ENCODE peak calls at places on chromosomes 12 and 14, in ten cellular contexts. N is GM23248; D is astrocyte; V is upper lobe of right lung; Z is uterus; R is lower lobe of right lung; M is PC-3; P is CD8-positive, alpha-beta memory T cell; U is CD4-positive, CD25-positive, alpha-beta regulatory T cell; X is cardiac muscle cell. L is an unnamed sample.

GRCh38 chr14:52641745-52642144 is 53.6 kb downstream of the ERO1A start:
- DNase-seq in N (no peak), D (no peak), V (no peak), Z (no peak), R (no peak), M (peak; percentile 83), P (no peak), U (no peak), X (no peak), L (no peak)

GRCh38 chr12:103241184-103241583 is 254.6 kb downstream of the C12orf42 start:
- DNase-seq in N (no peak), D (no peak), V (no peak), Z (no peak), R (peak; percentile 46), M (peak; percentile 23), P (no peak), U (no peak), X (no peak), L (no peak)

GRCh38 chr12:89350661-89351488 is 1.4 kb downstream of the DUSP6 start:
- DNase-seq in N (peak; percentile 42), D (no peak), V (peak; percentile 69), Z (no peak), R (peak; percentile 62), M (no peak), P (no peak), U (peak; percentile 56), X (peak; percentile 52), L (no peak)

GRCh38 chr12:114662512-114663177 is 21.3 kb downstream of the TBX3 start:
- DNase-seq in N (peak; percentile 89), D (peak; percentile 81), V (peak; percentile 79), Z (peak; percentile 92), R (peak; percentile 75), M (peak; percentile 98), P (peak; percentile 62), U (peak; percentile 59), X (peak; percentile 87), L (no peak)

GRCh38 chr12:44765796-44766195 is 110.3 kb downstream of the NELL2 start:
- DNase-seq in N (no peak), D (no peak), V (no peak), Z (no peak), R (no peak), M (no peak), P (no peak), U (no peak), X (no peak), L (no peak)

GRCh38 chr14:64937821-64938193 is 4.7 kb downstream of the GPX2 start:
- DNase-seq in N (peak; percentile 46), D (no peak), V (no peak), Z (no peak), R (no peak), M (peak; percentile 52), P (no peak), U (no peak), X (peak; percentile 26), L (no peak)

GRCh38 chr14:101721951-101722661 is 39.4 kb upstream of the PPP2R5C start:
- DNase-seq in N (peak; percentile 75), D (peak; percentile 92), V (no peak), Z (peak; percentile 55), R (no peak), M (peak; percentile 89), P (peak; percentile 92), U (peak; percentile 95), X (peak; percentile 40), L (no peak)

GRCh38 chr12:43348221-43348620 is 203.8 kb downstream of the ADAMTS20 start:
- DNase-seq in N (peak; percentile 70), D (no peak), V (no peak), Z (no peak), R (no peak), M (no peak), P (no peak), U (no peak), X (no peak), L (no peak)

GRCh38 chr12:3250576-3250975 is 173.4 kb downstream of the TSPAN9 start:
- DNase-seq in N (no peak), D (no peak), V (no peak), Z (no peak), R (no peak), M (no peak), P (no peak), U (no peak), X (no peak), L (peak; percentile 68)

GRCh38 chr12:3251691-3252090 is 174.5 kb downstream of the TSPAN9 start:
- DNase-seq in N (no peak), D (no peak), V (no peak), Z (peak; percentile 43), R (no peak), M (no peak), P (no peak), U (no peak), X (no peak), L (no peak)

GRCh38 chr12:3252416-3252815 is 175.2 kb downstream of the TSPAN9 start:
- DNase-seq in N (peak; percentile 31), D (peak; percentile 10), V (no peak), Z (peak; percentile 92), R (peak; percentile 60), M (no peak), P (no peak), U (no peak), X (peak; percentile 86), L (peak; percentile 68)

GRCh38 chr12:3250034-3250433 is 172.9 kb downstream of the TSPAN9 start:
- DNase-seq in N (no peak), D (no peak), V (no peak), Z (no peak), R (no peak), M (no peak), P (no peak), U (no peak), X (no peak), L (no peak)

GRCh38 chr12:3251067-3251466 is 173.9 kb downstream of the TSPAN9 start:
- DNase-seq in N (no peak), D (no peak), V (no peak), Z (no peak), R (no peak), M (no peak), P (no peak), U (no peak), X (no peak), L (peak; percentile 28)
- H3K4me3 ChIP-seq in N (no peak overlapping the region), D (no peak overlapping the region), V (no peak overlapping the region), Z (no peak overlapping the region), R (no peak overlapping the region), M (no peak overlapping the region), P (no peak overlapping the region), U (no peak overlapping the region), X (no peak overlapping the region), L (no peak overlapping the region)

GRCh38 chr12:54030442-54030801 is 2.2 kb downstream of the HOXC6 start:
- DNase-seq in N (no peak), D (no peak), V (no peak), Z (no peak), R (no peak), M (no peak), P (no peak), U (no peak), X (no peak), L (no peak)

GRCh38 chr12:54029529-54030441 is 1.5 kb downstream of the HOXC6 start:
- DNase-seq in N (peak; percentile 52), D (no peak), V (no peak), Z (no peak), R (no peak), M (no peak), P (no peak), U (no peak), X (no peak), L (no peak)

GRCh38 chr12:54027442-54027786 is 826 bp upstream of the HOXC6 start:
- DNase-seq in N (peak; percentile 35), D (no peak), V (no peak), Z (no peak), R (no peak), M (no peak), P (no peak), U (no peak), X (no peak), L (no peak)

GRCh38 chr12:54026640-54027441 is 1.4 kb upstream of the HOXC6 start:
- DNase-seq in N (peak; percentile 47), D (no peak), V (no peak), Z (no peak), R (no peak), M (no peak), P (no peak), U (no peak), X (no peak), L (no peak)

DNA sequence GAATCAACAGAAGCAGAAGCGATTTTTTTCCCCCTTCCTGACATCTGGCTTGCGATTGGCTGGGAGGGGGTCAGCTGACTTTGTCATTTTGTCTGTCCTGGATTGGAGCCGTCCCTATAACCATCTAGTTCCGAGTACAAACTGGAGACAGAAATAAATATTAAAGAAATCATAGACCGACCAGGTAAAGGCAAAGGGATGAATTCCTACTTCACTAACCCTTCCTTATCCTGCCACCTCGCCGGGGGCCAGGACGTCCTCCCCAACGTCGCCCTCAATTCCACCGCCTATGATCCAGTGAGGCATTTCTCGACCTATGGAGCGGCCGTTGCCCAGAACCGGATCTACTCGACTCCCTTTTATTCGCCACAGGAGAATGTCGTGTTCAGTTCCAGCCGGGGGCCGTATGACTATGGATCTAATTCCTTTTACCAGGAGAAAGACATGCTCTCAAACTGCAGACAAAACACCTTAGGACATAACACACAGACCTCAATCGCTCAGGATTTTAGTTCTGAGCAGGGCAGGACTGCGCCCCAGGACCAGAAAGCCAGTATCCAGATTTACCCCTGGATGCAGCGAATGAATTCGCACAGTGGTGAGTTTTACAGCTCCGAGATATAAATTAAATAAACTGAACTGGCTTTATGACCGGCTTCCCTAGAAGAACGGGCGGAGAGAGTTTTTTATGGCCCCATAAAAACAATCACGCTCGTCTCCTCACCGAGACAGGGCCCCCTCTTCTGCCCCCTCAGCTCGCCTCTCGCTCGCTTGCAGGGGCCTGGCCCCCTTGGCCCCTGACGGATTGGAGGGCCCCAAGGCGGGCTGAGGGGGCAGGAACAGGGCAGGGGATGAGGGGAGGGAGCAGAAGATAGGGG is at the start of gene HOXC6:
- DNase-seq in N (peak; percentile 91), D (no peak), V (no peak), Z (no peak), R (no peak), M (peak; percentile 56), P (no peak), U (no peak), X (no peak), L (no peak)
- H3K4me1 ChIP-seq in N (peaks cover 63% of the 10 kb centered on the region), D (no peaks in the 10 kb centered on the region), V (no peaks in the 10 kb centered on the region), Z (no peaks in the 10 kb centered on the region), R (peaks cover 13% of the 10 kb centered on the region), M (peaks cover 10% of the 10 kb centered on the region), P (peaks cover 19% of the 10 kb centered on the region), U (peaks cover 18% of the 10 kb centered on the region), X (peaks cover 2% of the 10 kb centered on the region), L (peaks cover 9% of the 10 kb centered on the region)

GRCh38 chr14:50000215-50001145 is 107.6 kb downstream of the ARF6 start:
- DNase-seq in N (peak; percentile 95), D (peak; percentile 93), V (peak; percentile 81), Z (peak; percentile 62), R (peak; percentile 72), M (peak; percentile 92), P (peak; percentile 84), U (peak; percentile 94), X (peak; percentile 81), L (peak; percentile 79)
- H3K4me3 ChIP-seq in N (peak overlapping the region; percentile 44), D (peak overlapping the region; percentile 10), V (peak overlapping the region; percentile 24), Z (no peak overlapping the region), R (no peak overlapping the region), M (peak overlapping the region; percentile 37), P (peak overlapping the region; percentile 61), U (peak overlapping the region; percentile 56), X (no peak overlapping the region), L (peak overlapping the region; percentile 1)

GRCh38 chr14:22836301-22837058 is at the start of gene MMP14:
- DNase-seq in N (peak; percentile 94), D (peak; percentile 81), V (no peak), Z (peak; percentile 89), R (peak; percentile 59), M (peak; percentile 65), P (no peak), U (no peak), X (peak; percentile 95), L (peak; percentile 77)

GRCh38 chr14:22835505-22835904 is 880 bp upstream of the MMP14 start:
- DNase-seq in N (no peak), D (no peak), V (no peak), Z (no peak), R (no peak), M (no peak), P (no peak), U (no peak), X (no peak), L (no peak)

GRCh38 chr14:22838631-22839041 is 2.3 kb downstream of the MMP14 start:
- DNase-seq in N (peak; percentile 79), D (peak; percentile 84), V (no peak), Z (peak; percentile 50), R (peak; percentile 46), M (no peak), P (no peak), U (no peak), X (peak; percentile 90), L (peak; percentile 65)

GRCh38 chr14:22837750-22838538 is 1.6 kb downstream of the MMP14 start:
- DNase-seq in N (peak; percentile 74), D (peak; percentile 41), V (no peak), Z (peak; percentile 86), R (peak; percentile 46), M (peak; percentile 51), P (no peak), U (no peak), X (peak; percentile 78), L (no peak)

DNA sequence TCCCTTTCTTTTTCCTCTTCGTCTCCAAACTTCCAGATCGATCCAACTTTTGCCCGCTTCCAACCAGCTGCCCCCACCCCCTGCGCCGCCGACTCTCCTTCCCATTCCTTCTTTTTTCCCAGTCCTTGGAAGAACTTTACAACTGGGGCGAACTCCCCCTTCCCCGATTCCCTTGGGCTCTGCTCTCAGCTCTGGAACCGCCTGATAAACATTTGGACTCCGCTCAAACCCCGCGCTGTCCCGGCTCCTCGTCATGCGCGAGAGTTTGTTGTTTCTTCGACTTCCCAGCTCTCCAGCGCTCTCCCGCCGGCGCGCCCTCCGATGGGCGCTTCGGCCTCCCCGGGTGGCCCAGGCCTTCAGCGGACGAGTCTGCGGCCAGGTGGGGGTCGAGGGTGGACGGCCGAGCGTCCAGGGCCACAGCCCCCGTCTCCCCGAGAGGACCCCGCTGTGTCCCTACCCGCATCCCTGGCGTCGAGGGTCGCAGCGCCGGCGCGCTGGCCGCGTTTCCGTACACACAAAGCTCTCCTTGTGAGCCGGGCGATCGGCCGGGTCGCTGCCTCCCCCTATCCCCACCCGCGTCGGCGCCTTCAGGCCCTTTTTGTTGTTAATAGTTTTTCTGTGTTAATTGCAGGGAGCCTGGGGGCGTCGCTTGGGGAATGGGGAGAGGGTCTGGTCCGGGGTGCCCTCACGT is 819 bp downstream of the MMP14 start:
- DNase-seq in N (peak; percentile 81), D (no peak), V (peak; percentile 84), Z (peak; percentile 66), R (peak; percentile 72), M (peak; percentile 63), P (no peak), U (no peak), X (peak; percentile 70), L (peak; percentile 87)
- H3K4me1 ChIP-seq in N (peaks cover 38% of the 10 kb centered on the region), D (peaks cover 16% of the 10 kb centered on the region), V (peaks cover 31% of the 10 kb centered on the region), Z (peaks cover 21% of the 10 kb centered on the region), R (peaks cover 38% of the 10 kb centered on the region), M (peaks cover 22% of the 10 kb centered on the region), P (peaks cover 3% of the 10 kb centered on the region), U (peaks cover 11% of the 10 kb centered on the region), X (peaks cover 11% of the 10 kb centered on the region), L (no peaks in the 10 kb centered on the region)